ENCODE peak calls at places on chromosome 15, in six cellular contexts. N is activated T-helper 2 cell treated with anti-CD3 and anti-CD28 coated beads, Interferon-gamma antibody, Interleukin-2, Interleukin-4, amounts not matched to agents 10 μg/mL and 5 μg/mL and 100 μg/mL, durations not matched to agents 14 hours and 24 hours and 36 hours; E is thoracic aorta; K is cardiac muscle cell; W is stimulated activated CD4-positive, alpha-beta T cell treated with anti-CD3 and anti-CD28 coated beads, Interleukin-2, amount 100 ng/mL, for 48 hours; Y is Calu3. M is an unnamed sample.

GRCh38 chr15:38530113-38530512 is 34.5 kb downstream of the RASGRP1 start:
- DNase-seq in W (no peak), E (no peak), Y (no peak), N (no peak), K (no peak), M (no peak)

GRCh38 chr15:73996939-73997338 is 2.4 kb downstream of the PML start:
- DNase-seq in W (no peak), E (no peak), Y (no peak), N (peak), K (peak), M (no peak)

GRCh38 chr15:78208887-78209645 is 25.3 kb downstream of the ACSBG1 start:
- DNase-seq in K (no peak), N (no peak), Y (peak), W (no peak), E (no peak), M (no peak)

GRCh38 chr15:99197861-99198260 is 51.5 kb downstream of the TTC23 start:
- DNase-seq in W (no peak), Y (no peak), N (no peak), K (no peak), E (no peak), M (no peak)

GRCh38 chr15:62850791-62851291 is 191.7 kb upstream of the TPM1 start:
- DNase-seq in K (peak), N (no peak), W (no peak), Y (peak), E (no peak), M (no peak)

GRCh38 chr15:27358751-27359434 is 387.9 kb downstream of the GABRG3 start:
- DNase-seq in E (no peak), W (peak), Y (no peak), K (peak), N (no peak), M (peak)

GRCh38 chr15:68112711-68113110 is 58.6 kb downstream of the PIAS1 start:
- DNase-seq in K (no peak), E (no peak), W (no peak), N (no peak), Y (no peak), M (no peak)

GRCh38 chr15:88701561-88702095 is 62.8 kb downstream of the ISG20 start:
- DNase-seq in K (peak), Y (peak), N (no peak), E (no peak), W (no peak), M (peak)

GRCh38 chr15:86773766-86774165 is 694.1 kb downstream of the AGBL1 start:
- DNase-seq in W (no peak), E (no peak), Y (no peak), K (no peak), N (no peak), M (no peak)

GRCh38 chr15:33963831-33964664 is 4.2 kb upstream of the CHRM5 start:
- DNase-seq in N (no peak), E (no peak), W (no peak), Y (no peak), K (peak), M (peak)

GRCh38 chr15:100653608-100654007 is 51.2 kb downstream of the ASB7 start:
- DNase-seq in E (no peak), K (no peak), W (no peak), N (no peak), Y (no peak), M (no peak)

GRCh38 chr15:62071711-62072308 is 5.0 kb downstream of the C2CD4A start:
- DNase-seq in N (no peak), Y (no peak), E (no peak), W (no peak), K (peak), M (no peak)

GRCh38 chr15:36878745-36879262 is 221.5 kb downstream of the MEIS2 start:
- DNase-seq in W (no peak), K (no peak), Y (no peak), E (no peak), N (no peak), M (no peak)

GRCh38 chr15:32722126-32722525 is 4.3 kb downstream of the GREM1 start:
- DNase-seq in Y (no peak), W (no peak), E (no peak), N (no peak), K (no peak), M (no peak)

GRCh38 chr15:101057841-101058407 is 138.8 kb downstream of the LRRK1 start:
- DNase-seq in W (no peak), K (no peak), Y (no peak), E (no peak), N (no peak), M (no peak)

GRCh38 chr15:90903733-90904536 is 833 bp downstream of the MAN2A2 start:
- DNase-seq in K (no peak), W (no peak), E (no peak), N (no peak), Y (peak), M (peak)